ENCODE peak calls at places on chromosomes 4 and X, in four cellular contexts. L, W, Q and K are unnamed samples.

GRCh38 chr4:3250956-3251690 is 2.2 kb downstream of the MSANTD1 start:
- DNase-seq in L (no peak), W (peak), Q (no peak), K (peak)

GRCh38 chr4:185305979-185306442 is 89.7 kb downstream of the LRP2BP start:
- DNase-seq in W (peak), L (peak), Q (no peak), K (peak)

GRCh38 chr4:7715251-7716014 is 224.2 kb downstream of the AFAP1 start:
- DNase-seq in W (no peak), L (no peak), Q (no peak), K (no peak)

GRCh38 chr4:153804742-153805141 is 15.9 kb upstream of the SFRP2 start:
- DNase-seq in W (no peak), Q (peak), L (no peak), K (no peak)

GRCh38 chr4:65482410-65482809 is 187.9 kb downstream of the EPHA5 start:
- DNase-seq in Q (no peak), W (peak), L (peak), K (peak)

GRCh38 chr4:95268819-95269565 is 279.8 kb downstream of the UNC5C start:
- DNase-seq in W (peak), Q (no peak), L (peak), K (peak)

GRCh38 chr4:100569196-100569595 is 51.4 kb upstream of the EMCN start:
- DNase-seq in Q (peak), L (no peak), W (no peak), K (no peak)

GRCh38 chr4:139624441-139625130 is 41.0 kb upstream of the MGST2 start:
- DNase-seq in Q (no peak), W (no peak), L (no peak), K (no peak)

GRCh38 chrX:70552174-70552704 is 107.6 kb downstream of the DLG3 start:
- DNase-seq in Q (no peak), L (no peak), W (no peak), K (no peak)

GRCh38 chrX:100098660-100099375 is 311.3 kb downstream of the PCDH19 start:
- DNase-seq in L (peak), Q (no peak), W (peak), K (peak)

GRCh38 chrX:69149466-69150293 is 15.6 kb downstream of the PJA1 start:
- DNase-seq in Q (no peak), W (no peak), L (no peak), K (no peak)

GRCh38 chrX:20594985-20595384 is 328.3 kb upstream of the RPS6KA3 start:
- DNase-seq in L (no peak), W (peak), Q (no peak), K (peak)

GRCh38 chr4:172776203-172776896 is 392.3 kb upstream of the GALNT7 start:
- DNase-seq in L (no peak), Q (no peak), W (peak), K (no peak)

GRCh38 chr4:152202415-152202814 is 333.5 kb downstream of the FBXW7 start:
- DNase-seq in W (no peak), L (peak), Q (no peak), K (no peak)

GRCh38 chr4:108762559-108763225 is at the start of gene ETNPPL:
- DNase-seq in W (no peak), L (peak), Q (peak), K (no peak)

GRCh38 chrX:9339603-9340569 is 125.0 kb upstream of the TBL1X start:
- DNase-seq in L (no peak), Q (peak), W (no peak), K (no peak)

GRCh38 chr4:53959373-53959772 is 105.0 kb downstream of the CHIC2 start:
- DNase-seq in W (no peak), Q (no peak), L (no peak), K (no peak)

GRCh38 chrX:1011632-1012283 is 200.7 kb downstream of the CRLF2 start:
- DNase-seq in Q (no peak), L (no peak), W (no peak), K (no peak)

GRCh38 chr4:154399259-154399974 is 92.2 kb downstream of the DCHS2 start:
- DNase-seq in Q (no peak), L (no peak), W (peak), K (peak)

GRCh38 chrX:56764153-56764974 is 35.3 kb downstream of the NBDY start:
- DNase-seq in Q (peak), W (peak), L (peak), K (peak)

GRCh38 chrX:153814591-153815315 is 15.6 kb downstream of the PDZD4 start:
- DNase-seq in Q (no peak), L (no peak), W (no peak), K (no peak)

GRCh38 chr4:150005537-150005936 is 72.7 kb upstream of the DCLK2 start:
- DNase-seq in L (no peak), W (no peak), Q (no peak), K (no peak)

GRCh38 chr4:89724716-89725115 is 112.2 kb downstream of the SNCA start:
- DNase-seq in L (peak), Q (no peak), W (peak), K (peak)

GRCh38 chrX:45771560-45772340 is 571.1 kb upstream of the DIPK2B start:
- DNase-seq in Q (peak), L (peak), W (peak), K (peak)

GRCh38 chr4:661856-662761 is 12.0 kb downstream of the ATP5ME start:
- DNase-seq in L (no peak), W (no peak), Q (no peak), K (no peak)

GRCh38 chr4:663438-664428 is 10.3 kb downstream of the ATP5ME start:
- DNase-seq in W (no peak), Q (no peak), L (no peak), K (no peak)

GRCh38 chr4:664713-665231 is 9.3 kb downstream of the ATP5ME start:
- DNase-seq in W (no peak), L (no peak), Q (no peak), K (no peak)

GRCh38 chr4:661231-661630 is 12.8 kb downstream of the ATP5ME start:
- DNase-seq in L (no peak), W (no peak), Q (no peak), K (no peak)

GRCh38 chr4:663046-663437 is 11.0 kb downstream of the ATP5ME start:
- DNase-seq in L (no peak), Q (no peak), W (no peak), K (no peak)
- H3K4me3 ChIP-seq in L (no peak), Q (no peak), W (peak), K (no peak)

DNA sequence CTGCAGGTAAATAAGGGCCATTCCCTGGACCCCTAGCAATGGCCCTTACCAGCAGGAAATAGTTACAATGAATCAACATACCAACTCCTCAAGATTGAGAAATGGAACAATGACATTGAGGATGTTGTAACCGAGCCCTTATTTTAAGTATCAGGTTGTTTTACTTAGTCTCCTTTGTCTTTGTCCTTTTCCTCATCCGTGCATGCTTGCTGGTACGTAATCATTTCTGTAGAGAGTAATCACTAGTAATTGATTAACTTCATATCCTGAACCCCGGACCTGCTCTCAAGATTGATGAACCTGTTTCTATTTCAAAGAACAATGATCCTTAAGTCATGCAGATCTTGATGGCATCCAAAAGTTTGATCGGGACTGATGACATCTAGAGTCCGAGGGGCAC is 98.6 kb upstream of the LANCL3 start:
- DNase-seq in W (no peak), L (no peak), Q (no peak), K (no peak)
- TF ChIP-seq CTCF in W (no peak), L (no peak), Q (no peak), K (no peak)

GRCh38 chr4:31294655-31295054 is 574.5 kb downstream of the PCDH7 start:
- DNase-seq in L (no peak), W (no peak), Q (no peak), K (no peak)

GRCh38 chr4:31291238-31291637 is 571.1 kb downstream of the PCDH7 start:
- DNase-seq in W (no peak), Q (peak), L (no peak), K (no peak)

GRCh38 chr4:31295081-31295480 is 574.9 kb downstream of the PCDH7 start:
- DNase-seq in L (no peak), W (no peak), Q (no peak), K (no peak)

GRCh38 chr4:31290836-31291235 is 570.7 kb downstream of the PCDH7 start:
- DNase-seq in Q (no peak), L (no peak), W (no peak), K (no peak)
- H3K4me3 ChIP-seq in Q (no peak), L (no peak), W (no peak), K (no peak)

DNA sequence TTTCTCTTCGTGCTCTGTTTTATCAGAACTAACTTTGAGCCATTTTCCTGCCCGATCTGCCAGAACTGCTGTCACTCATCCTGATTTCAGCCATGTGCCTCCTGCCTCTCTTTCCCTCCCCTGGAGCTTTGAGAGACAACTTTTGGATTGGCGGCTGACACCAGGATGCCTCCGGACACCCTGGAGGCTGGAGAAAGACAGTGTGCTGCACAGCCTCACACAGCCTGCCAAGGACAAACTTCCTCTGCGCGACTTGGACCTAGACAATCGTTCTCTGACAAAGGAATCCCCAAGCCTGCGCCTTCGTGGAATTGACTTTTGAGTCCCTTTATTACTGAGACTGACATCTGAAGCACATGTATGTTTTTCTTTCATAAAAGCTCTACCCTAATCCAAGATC is 10.8 kb upstream of the LDB2 start:
- DNase-seq in Q (no peak), W (no peak), L (no peak), K (no peak)
- TF ChIP-seq CTCF in Q (no peak), W (no peak), L (no peak), K (no peak)

GRCh38 chr4:71188951-71189350 is 149.9 kb upstream of the SLC4A4 start:
- DNase-seq in W (no peak), L (no peak), Q (no peak), K (no peak)
- H3K4me3 ChIP-seq in W (no peak), L (no peak), Q (no peak), K (no peak)

DNA sequence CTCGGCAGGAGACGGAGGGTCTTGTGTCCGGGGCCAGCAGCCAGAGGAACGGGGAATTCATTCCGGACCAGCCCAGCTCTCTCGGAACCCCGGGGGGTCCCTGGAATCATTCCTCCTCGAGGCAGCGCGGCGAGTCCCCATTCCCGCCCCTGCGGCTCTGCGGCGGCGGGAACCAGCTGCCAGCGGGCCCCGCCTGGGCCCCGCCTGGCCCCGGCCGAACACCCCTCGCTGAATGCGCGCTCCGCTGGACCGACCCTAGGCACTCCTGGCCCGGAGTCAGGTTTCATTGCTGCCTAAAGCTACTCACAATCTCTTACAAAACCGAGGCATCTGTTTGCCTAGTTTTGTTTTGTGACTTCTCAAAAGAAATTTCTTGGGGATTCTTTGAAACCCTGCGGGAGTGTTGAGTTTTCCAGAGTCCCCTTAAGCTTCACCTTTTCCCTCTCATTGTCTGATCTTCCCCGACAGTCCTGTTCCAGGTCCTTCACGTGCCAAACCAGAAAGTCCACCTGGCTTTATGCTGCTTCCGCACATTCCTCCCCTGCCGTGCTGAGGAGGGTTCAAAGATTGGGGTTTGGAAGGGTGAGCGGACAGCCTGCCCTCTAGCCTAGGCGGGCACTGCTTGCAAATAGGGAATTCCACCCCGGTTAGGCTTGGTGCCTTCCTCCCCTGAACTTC is 767 bp downstream of the ARHGAP10 start:
- DNase-seq in W (peak), L (peak), Q (peak), K (peak)
- TF ChIP-seq CTCF in W (no peak), L (no peak), Q (no peak), K (no peak)

DNA sequence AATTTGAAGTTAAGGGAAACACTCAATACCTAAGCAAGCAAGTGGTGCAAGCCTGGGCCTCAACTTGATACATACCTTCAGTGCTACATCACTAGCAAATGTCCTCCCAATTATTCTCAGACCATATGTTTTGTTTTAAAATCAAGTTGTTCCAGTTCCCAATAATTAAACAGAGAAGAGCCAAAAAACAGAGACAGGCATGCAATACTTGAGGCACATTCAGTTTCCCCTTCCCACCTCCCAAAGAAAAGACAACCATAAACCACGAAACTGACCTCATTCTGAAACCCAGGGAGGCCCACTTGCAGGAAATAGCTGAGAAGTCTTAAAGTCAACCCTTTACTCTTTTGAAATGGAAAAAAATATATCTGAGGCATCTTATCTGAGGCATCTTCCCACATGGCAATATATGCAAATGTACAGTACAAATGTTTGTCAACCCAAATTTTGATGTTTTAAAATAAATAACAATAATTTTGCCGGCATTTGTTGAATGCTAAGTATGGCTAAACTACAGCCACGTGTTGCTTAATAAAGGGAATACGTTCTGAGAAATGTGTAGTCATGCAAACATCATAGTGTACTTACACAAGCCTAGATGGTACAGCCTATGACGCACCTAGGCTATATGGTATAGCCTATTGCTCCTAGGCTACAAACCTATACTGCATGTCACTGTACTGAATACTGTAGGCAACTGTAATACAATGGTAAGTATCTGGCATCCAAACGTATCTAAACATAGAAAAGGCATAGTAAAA is 147.5 kb downstream of the TSPAN5 start:
- DNase-seq in Q (peak), W (peak), L (no peak), K (peak)
- H3K4me3 ChIP-seq in Q (no peak), W (no peak), L (no peak), K (no peak)

GRCh38 chr4:20299515-20299914 is 47.8 kb downstream of the SLIT2 start:
- DNase-seq in Q (peak), L (peak), W (peak), K (peak)
- TF ChIP-seq CTCF in Q (peak), L (peak), W (peak), K (peak)

GRCh38 chr4:127000090-127000489 is 632.7 kb upstream of the INTU start:
- DNase-seq in W (peak), L (no peak), Q (no peak), K (no peak)

GRCh38 chr4:127001898-127002297 is 630.9 kb upstream of the INTU start:
- DNase-seq in Q (no peak), L (no peak), W (no peak), K (no peak)

GRCh38 chr4:126995235-126995634 is 637.5 kb upstream of the INTU start:
- DNase-seq in Q (no peak), W (no peak), L (no peak), K (no peak)

GRCh38 chr4:127006509-127006908 is 626.2 kb upstream of the INTU start:
- DNase-seq in W (no peak), L (no peak), Q (no peak), K (no peak)

GRCh38 chr4:127000846-127001245 is 631.9 kb upstream of the INTU start:
- DNase-seq in W (no peak), L (no peak), Q (no peak), K (no peak)
- H3K4me3 ChIP-seq in W (no peak), L (no peak), Q (no peak), K (no peak)

DNA sequence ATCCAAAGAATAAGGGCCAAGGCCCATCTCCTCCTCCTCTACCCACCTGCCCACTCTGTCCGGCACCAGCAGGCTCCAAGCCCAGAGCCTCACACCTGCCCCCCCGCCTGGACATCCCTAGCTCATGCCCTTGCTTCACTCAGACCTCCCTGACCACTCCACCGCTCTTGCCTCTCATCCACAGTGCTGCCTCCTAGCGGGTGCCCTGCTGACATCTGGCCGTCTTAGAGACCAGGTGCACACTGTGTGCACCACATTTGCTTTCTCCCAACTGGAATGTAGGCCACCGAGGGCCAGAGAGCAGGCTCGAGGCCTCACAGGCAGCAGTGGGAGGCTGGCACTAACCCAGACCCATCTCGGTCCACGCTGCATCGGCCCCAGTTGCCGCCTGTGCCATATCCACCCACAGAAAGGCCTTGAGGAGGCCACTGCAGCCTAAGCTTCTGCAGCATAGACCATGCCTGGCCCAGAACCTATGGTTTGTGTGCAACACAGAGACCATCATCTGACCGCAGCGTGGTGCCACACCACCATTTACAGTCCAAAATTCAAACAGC is 13.5 kb downstream of the LETM1 start:
- DNase-seq in W (peak), Q (no peak), L (no peak), K (no peak)
- TF ChIP-seq CTCF in W (peak), Q (no peak), L (no peak), K (no peak)